ENCODE peak calls at places on chromosomes 6 and 20, in eight cellular contexts. One of them, this sample, is unnamed.

GRCh38 chr20:23492292-23492691 is 1.4 kb downstream of the CST8 start:
- DNase-seq in fibroblast of the conjunctiva: no peak
- DNase-seq in activated T-helper 1 cell treated with anti-CD3 and anti-CD28 coated beads, Interleukin-2, amount 50 U/mL, for 16 hours: no peak
- DNase-seq in astrocyte of the hippocampus: no peak
- DNase-seq in NCI-H446: no peak
- DNase-seq in AG04450: no peak
- DNase-seq in suprapubic skin: no peak
- DNase-seq in brain microvascular endothelial cell: no peak
- DNase-seq in this sample: no peak

GRCh38 chr20:13029687-13030510 is 21.1 kb downstream of the SPTLC3 start:
- DNase-seq in brain microvascular endothelial cell: peak
- DNase-seq in suprapubic skin: peak
- DNase-seq in fibroblast of the conjunctiva: peak
- DNase-seq in astrocyte of the hippocampus: peak
- DNase-seq in activated T-helper 1 cell treated with anti-CD3 and anti-CD28 coated beads, Interleukin-2, amount 50 U/mL, for 16 hours: no peak
- DNase-seq in NCI-H446: no peak
- DNase-seq in AG04450: peak
- DNase-seq in this sample: peak

GRCh38 chr6:82045965-82046756 is 201.4 kb downstream of the IBTK start:
- DNase-seq in suprapubic skin: no peak
- DNase-seq in activated T-helper 1 cell treated with anti-CD3 and anti-CD28 coated beads, Interleukin-2, amount 50 U/mL, for 16 hours: no peak
- DNase-seq in brain microvascular endothelial cell: peak
- DNase-seq in astrocyte of the hippocampus: peak
- DNase-seq in NCI-H446: no peak
- DNase-seq in fibroblast of the conjunctiva: no peak
- DNase-seq in AG04450: peak
- DNase-seq in this sample: no peak

GRCh38 chr6:87939776-87940175 is 107.9 kb upstream of the SPACA1 start:
- DNase-seq in activated T-helper 1 cell treated with anti-CD3 and anti-CD28 coated beads, Interleukin-2, amount 50 U/mL, for 16 hours: no peak
- DNase-seq in AG04450: no peak
- DNase-seq in brain microvascular endothelial cell: no peak
- DNase-seq in astrocyte of the hippocampus: no peak
- DNase-seq in fibroblast of the conjunctiva: no peak
- DNase-seq in suprapubic skin: no peak
- DNase-seq in NCI-H446: no peak
- DNase-seq in this sample: no peak

GRCh38 chr6:144899161-144899560 is 614.0 kb downstream of the UTRN start:
- DNase-seq in astrocyte of the hippocampus: peak
- DNase-seq in activated T-helper 1 cell treated with anti-CD3 and anti-CD28 coated beads, Interleukin-2, amount 50 U/mL, for 16 hours: no peak
- DNase-seq in brain microvascular endothelial cell: peak
- DNase-seq in fibroblast of the conjunctiva: peak
- DNase-seq in NCI-H446: no peak
- DNase-seq in suprapubic skin: no peak
- DNase-seq in AG04450: peak
- DNase-seq in this sample: no peak

GRCh38 chr20:36472656-36473071 is 68.7 kb upstream of the MYL9 start:
- DNase-seq in fibroblast of the conjunctiva: no peak
- DNase-seq in NCI-H446: no peak
- DNase-seq in AG04450: no peak
- DNase-seq in brain microvascular endothelial cell: no peak
- DNase-seq in activated T-helper 1 cell treated with anti-CD3 and anti-CD28 coated beads, Interleukin-2, amount 50 U/mL, for 16 hours: no peak
- DNase-seq in astrocyte of the hippocampus: no peak
- DNase-seq in suprapubic skin: peak
- DNase-seq in this sample: peak

GRCh38 chr20:60718743-60719142 is 533.3 kb upstream of the CDH4 start:
- DNase-seq in AG04450: no peak
- DNase-seq in suprapubic skin: no peak
- DNase-seq in brain microvascular endothelial cell: no peak
- DNase-seq in activated T-helper 1 cell treated with anti-CD3 and anti-CD28 coated beads, Interleukin-2, amount 50 U/mL, for 16 hours: no peak
- DNase-seq in fibroblast of the conjunctiva: no peak
- DNase-seq in NCI-H446: no peak
- DNase-seq in astrocyte of the hippocampus: no peak
- DNase-seq in this sample: no peak

GRCh38 chr6:137866200-137866913 is 702 bp upstream of the TNFAIP3 start:
- DNase-seq in astrocyte of the hippocampus: no peak
- DNase-seq in NCI-H446: no peak
- DNase-seq in suprapubic skin: peak
- DNase-seq in activated T-helper 1 cell treated with anti-CD3 and anti-CD28 coated beads, Interleukin-2, amount 50 U/mL, for 16 hours: no peak
- DNase-seq in fibroblast of the conjunctiva: no peak
- DNase-seq in brain microvascular endothelial cell: no peak
- DNase-seq in AG04450: no peak
- DNase-seq in this sample: peak

GRCh38 chr6:132011582-132011981 is 60.4 kb upstream of the CCN2 start:
- DNase-seq in NCI-H446: no peak
- DNase-seq in suprapubic skin: no peak
- DNase-seq in brain microvascular endothelial cell: no peak
- DNase-seq in fibroblast of the conjunctiva: peak
- DNase-seq in astrocyte of the hippocampus: no peak
- DNase-seq in AG04450: no peak
- DNase-seq in activated T-helper 1 cell treated with anti-CD3 and anti-CD28 coated beads, Interleukin-2, amount 50 U/mL, for 16 hours: no peak
- DNase-seq in this sample: no peak

GRCh38 chr6:150142304-150142656 is 564 bp upstream of the PPP1R14C start:
- DNase-seq in astrocyte of the hippocampus: peak
- DNase-seq in activated T-helper 1 cell treated with anti-CD3 and anti-CD28 coated beads, Interleukin-2, amount 50 U/mL, for 16 hours: no peak
- DNase-seq in fibroblast of the conjunctiva: no peak
- DNase-seq in suprapubic skin: no peak
- DNase-seq in brain microvascular endothelial cell: no peak
- DNase-seq in NCI-H446: no peak
- DNase-seq in AG04450: no peak
- DNase-seq in this sample: no peak

GRCh38 chr20:61482425-61482887 is 230.4 kb downstream of the CDH4 start:
- DNase-seq in NCI-H446: no peak
- DNase-seq in suprapubic skin: no peak
- DNase-seq in activated T-helper 1 cell treated with anti-CD3 and anti-CD28 coated beads, Interleukin-2, amount 50 U/mL, for 16 hours: no peak
- DNase-seq in astrocyte of the hippocampus: no peak
- DNase-seq in brain microvascular endothelial cell: no peak
- DNase-seq in AG04450: no peak
- DNase-seq in fibroblast of the conjunctiva: no peak
- DNase-seq in this sample: peak

GRCh38 chr6:90195094-90195793 is 101.4 kb downstream of the BACH2 start:
- DNase-seq in fibroblast of the conjunctiva: no peak
- DNase-seq in brain microvascular endothelial cell: no peak
- DNase-seq in AG04450: no peak
- DNase-seq in suprapubic skin: no peak
- DNase-seq in activated T-helper 1 cell treated with anti-CD3 and anti-CD28 coated beads, Interleukin-2, amount 50 U/mL, for 16 hours: no peak
- DNase-seq in astrocyte of the hippocampus: no peak
- DNase-seq in NCI-H446: no peak
- DNase-seq in this sample: no peak

GRCh38 chr6:53241936-53242335 is 93.3 kb upstream of the GCM1 start:
- DNase-seq in activated T-helper 1 cell treated with anti-CD3 and anti-CD28 coated beads, Interleukin-2, amount 50 U/mL, for 16 hours: no peak
- DNase-seq in AG04450: no peak
- DNase-seq in astrocyte of the hippocampus: no peak
- DNase-seq in brain microvascular endothelial cell: no peak
- DNase-seq in fibroblast of the conjunctiva: no peak
- DNase-seq in suprapubic skin: no peak
- DNase-seq in NCI-H446: no peak
- DNase-seq in this sample: no peak

This sample was measured in lower leg skin.